ENCODE peak calls at places on chromosomes 1 and 21, in four cellular contexts. A, O, W and D are unnamed samples. For H4K20me1 and H3K4me1, the result is how much of the 10 kb centered on the place peaks cover.

GRCh38 chr1:193185861-193186714 is at the start of gene B3GALT2:
- DNase-seq in A (peak), O (no peak), W (no peak), D (peak)

GRCh38 chr1:34825455-34826081 is 32.8 kb downstream of the GJA4 start:
- DNase-seq in A (no peak), O (no peak), W (no peak), D (no peak)

GRCh38 chr1:101409102-101409501 is 172.3 kb downstream of the S1PR1 start:
- DNase-seq in A (no peak), O (no peak), W (no peak), D (no peak)

GRCh38 chr1:77126309-77126708 is 92.9 kb downstream of the PIGK start:
- DNase-seq in A (peak), O (peak), W (peak), D (peak)

GRCh38 chr1:220458936-220459335 is 69.0 kb upstream of the MARK1 start:
- DNase-seq in A (no peak), O (no peak), W (no peak), D (no peak)

GRCh38 chr1:181816608-181817007 is 244.9 kb downstream of the ZNF648 start:
- DNase-seq in A (no peak), O (no peak), W (no peak), D (no peak)

GRCh38 chr1:53473463-53473862 is 14.3 kb downstream of the DMRTB1 start:
- DNase-seq in A (no peak), O (no peak), W (peak), D (no peak)

GRCh38 chr1:39394598-39394997 is 96.8 kb upstream of the BMP8A start:
- DNase-seq in A (no peak), O (no peak), W (peak), D (no peak)

GRCh38 chr1:74468982-74469603 is 43.3 kb downstream of the LRRC53 start:
- DNase-seq in A (peak), O (peak), W (peak), D (peak)

GRCh38 chr1:66564250-66564649 is 30.3 kb downstream of the SGIP1 start:
- DNase-seq in A (peak), O (no peak), W (no peak), D (no peak)

GRCh38 chr21:31630062-31630711 is 29.3 kb upstream of the SOD1 start:
- DNase-seq in A (peak), O (no peak), W (no peak), D (no peak)

GRCh38 chr1:209435654-209436566 is 147.6 kb upstream of the CAMK1G start:
- DNase-seq in A (peak), O (peak), W (peak), D (peak)

GRCh38 chr1:41500378-41500777 is 15.9 kb upstream of the EDN2 start:
- DNase-seq in A (no peak), O (no peak), W (no peak), D (no peak)

GRCh38 chr1:23325393-23325792 is 18.7 kb downstream of the HNRNPR start:
- DNase-seq in A (no peak), O (no peak), W (no peak), D (no peak)
- H4K20me1 ChIP-seq in A (half or more), O (half or more), W (under half), D (under half)

DNA sequence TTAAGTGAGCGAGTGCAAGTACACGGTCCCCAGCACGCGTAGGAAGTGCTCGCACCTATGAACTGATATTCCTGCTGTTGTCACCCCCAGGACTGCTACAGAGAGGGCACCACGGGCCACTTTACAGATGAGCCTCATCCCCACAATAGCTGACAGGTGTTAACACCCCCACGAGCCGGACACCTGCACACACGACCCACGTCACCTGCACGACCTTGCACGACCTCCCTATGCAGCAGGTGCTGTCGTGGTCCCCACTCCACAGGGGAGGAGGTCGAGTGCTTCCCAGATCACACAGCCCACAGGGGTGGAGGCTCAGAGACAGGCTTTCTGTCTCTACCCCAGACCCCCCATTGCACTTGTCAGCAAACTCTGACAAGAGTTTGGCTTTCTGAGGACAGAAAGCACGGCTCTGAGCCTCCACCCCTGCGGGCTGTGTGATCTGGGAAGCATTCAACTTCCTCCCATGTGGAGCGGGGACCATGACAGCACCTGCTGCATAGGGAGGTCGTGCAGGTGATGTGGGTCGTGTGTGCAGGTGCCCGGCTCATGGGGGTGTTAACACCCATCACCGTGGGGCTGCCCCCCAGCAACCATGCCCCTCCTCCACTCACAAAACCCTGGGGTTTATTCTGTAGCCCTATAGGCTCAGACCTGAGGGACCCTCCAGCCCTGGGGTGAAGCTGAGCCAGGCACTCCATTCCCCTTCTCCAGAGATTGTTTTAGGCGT is 80.8 kb downstream of the MATN1 start:
- DNase-seq in A (no peak), O (no peak), W (no peak), D (no peak)
- H3K4me1 ChIP-seq in A (under half), O (under half), W (under half), D (under half)

GRCh38 chr1:6099297-6099696 is 53.6 kb downstream of the KCNAB2 start:
- DNase-seq in A (no peak), O (no peak), W (no peak), D (no peak)
- H4K20me1 ChIP-seq in A (under half), O (under half), W (under half), D (under half)

GRCh38 chr1:30088594-30089556 is 634.5 kb downstream of the MATN1 start:
- DNase-seq in A (no peak), O (no peak), W (no peak), D (no peak)

GRCh38 chr1:30083800-30084464 is 639.5 kb downstream of the MATN1 start:
- DNase-seq in A (peak), O (no peak), W (no peak), D (no peak)

GRCh38 chr1:30087465-30087864 is 635.9 kb downstream of the MATN1 start:
- DNase-seq in A (no peak), O (peak), W (no peak), D (peak)

GRCh38 chr1:30084909-30085571 is 638.3 kb downstream of the MATN1 start:
- DNase-seq in A (no peak), O (no peak), W (no peak), D (no peak)

GRCh38 chr1:30085814-30086770 is 637.3 kb downstream of the MATN1 start:
- DNase-seq in A (peak), O (peak), W (no peak), D (peak)
- H3K4me1 ChIP-seq in A (under half), O (under half), W (under half), D (under half)

GRCh38 chr1:198909973-198910372 is 271.1 kb downstream of the PTPRC start:
- DNase-seq in A (peak), O (no peak), W (no peak), D (no peak)

GRCh38 chr1:198906739-198907422 is 268.0 kb downstream of the PTPRC start:
- DNase-seq in A (no peak), O (no peak), W (no peak), D (no peak)

GRCh38 chr1:198908995-198909394 is 270.2 kb downstream of the PTPRC start:
- DNase-seq in A (no peak), O (no peak), W (no peak), D (no peak)

GRCh38 chr1:198904356-198904755 is 265.5 kb downstream of the PTPRC start:
- DNase-seq in A (peak), O (no peak), W (no peak), D (no peak)

DNA sequence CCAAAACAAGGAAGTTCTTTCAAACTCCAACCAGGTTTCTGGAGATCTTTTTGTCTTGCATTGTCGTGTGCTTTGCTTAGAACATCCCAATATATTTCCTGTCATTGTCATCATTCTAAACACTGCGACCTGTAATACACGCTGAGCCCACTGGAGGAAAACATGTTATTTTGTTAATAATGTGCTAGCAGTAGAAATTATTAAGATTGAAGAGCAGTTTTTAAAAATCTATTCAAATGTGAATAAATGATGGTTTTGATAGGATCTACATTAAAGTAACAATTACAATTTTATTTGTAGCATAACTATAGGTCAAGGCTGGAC is 268.5 kb downstream of the PTPRC start:
- DNase-seq in A (no peak), O (no peak), W (no peak), D (no peak)
- H4K20me1 ChIP-seq in A (half or more), O (under half), W (under half), D (under half)

GRCh38 chr1:51427438-51427837 is 91.6 kb downstream of the EPS15 start:
- DNase-seq in A (no peak), O (no peak), W (no peak), D (no peak)
- H3K4me1 ChIP-seq in A (under half), O (under half), W (under half), D (under half)